ENCODE peak calls at places on chromosomes 11 and 22, in four cellular contexts. R is A549, G is K562, E is HepG2. P is an unnamed sample.

GRCh38 chr22:26550498-26551033 is 38.3 kb upstream of the TFIP11 start:
- DNase-seq in R (no peak), G (no peak), E (peak; percentile 17), P (peak; percentile 98)

GRCh38 chr22:36767035-36767775 is 8.7 kb downstream of the IFT27 start:
- DNase-seq in R (no peak), G (no peak), E (no peak), P (no peak)

GRCh38 chr22:31244044-31244942 is 32.2 kb downstream of the LIMK2 start:
- DNase-seq in R (peak; percentile 51), G (peak; percentile 37), E (peak; percentile 43), P (peak; percentile 80)

GRCh38 chr11:4187055-4187988 is 92.7 kb downstream of the RRM1 start:
- DNase-seq in R (peak; percentile 84), G (peak; percentile 87), E (peak; percentile 39), P (peak; percentile 70)

GRCh38 chr11:14460147-14460546 is 39.5 kb downstream of the COPB1 start:
- DNase-seq in R (no peak), G (no peak), E (no peak), P (no peak)

GRCh38 chr11:123653405-123653996 is 923 bp downstream of the SCN3B start:
- DNase-seq in R (peak; percentile 33), G (no peak), E (no peak), P (no peak)

GRCh38 chr11:57402188-57403066 is 12.0 kb upstream of the PRG2 start:
- DNase-seq in R (peak; percentile 41), G (peak; percentile 80), E (no peak), P (no peak)

GRCh38 chr11:10858505-10859360 is 880 bp upstream of the ZBED5 start:
- DNase-seq in R (no peak), G (peak; percentile 68), E (peak; percentile 50), P (peak; percentile 19)

GRCh38 chr11:62539238-62539925 is 7.2 kb downstream of the AHNAK start:
- DNase-seq in R (peak; percentile 56), G (no peak), E (no peak), P (peak; percentile 93)

GRCh38 chr11:89495951-89496350 is 4.8 kb upstream of the NOX4 start:
- DNase-seq in R (no peak), G (no peak), E (no peak), P (peak; percentile 93)

GRCh38 chr11:68116126-68116525 is 5.1 kb downstream of the CHKA start:
- DNase-seq in R (no peak), G (no peak), E (no peak), P (no peak)

GRCh38 chr11:2758751-2759150 is 59.0 kb upstream of the KCNQ1OT1 start:
- DNase-seq in R (no peak), G (no peak), E (no peak), P (no peak)

GRCh38 chr11:12163181-12163841 is 52.9 kb downstream of the MICAL2 start:
- DNase-seq in R (no peak), G (no peak), E (peak; percentile 40), P (peak; percentile 82)

GRCh38 chr11:31958086-31958735 is 132.7 kb upstream of the RCN1 start:
- DNase-seq in R (peak; percentile 38), G (peak; percentile 72), E (peak; percentile 15), P (peak; percentile 29)

GRCh38 chr11:57181678-57182305 is at the start of gene LRRC55:
- DNase-seq in R (no peak), G (no peak), E (no peak), P (no peak)

GRCh38 chr11:128942807-128943430 is at the start of gene TP53AIP1:
- DNase-seq in R (no peak), G (no peak), E (no peak), P (no peak)

GRCh38 chr11:19474954-19475811 is 234.4 kb upstream of the E2F8 start:
- DNase-seq in R (no peak), G (no peak), E (no peak), P (no peak)

GRCh38 chr11:29282088-29282487 is 734.7 kb downstream of the KCNA4 start:
- DNase-seq in R (peak; percentile 81), G (no peak), E (peak; percentile 69), P (peak; percentile 99)

GRCh38 chr11:1756791-1757771 is 6.6 kb downstream of the CTSD start:
- DNase-seq in R (no peak), G (no peak), E (no peak), P (no peak)

GRCh38 chr11:63023851-63024648 is 8.4 kb upstream of the SLC22A8 start:
- DNase-seq in R (peak; percentile 81), G (peak; percentile 81), E (peak; percentile 55), P (peak; percentile 61)

GRCh38 chr11:77752518-77752917 is 68.0 kb downstream of the RSF1 start:
- DNase-seq in R (no peak), G (no peak), E (no peak), P (peak; percentile 32)

DNA sequence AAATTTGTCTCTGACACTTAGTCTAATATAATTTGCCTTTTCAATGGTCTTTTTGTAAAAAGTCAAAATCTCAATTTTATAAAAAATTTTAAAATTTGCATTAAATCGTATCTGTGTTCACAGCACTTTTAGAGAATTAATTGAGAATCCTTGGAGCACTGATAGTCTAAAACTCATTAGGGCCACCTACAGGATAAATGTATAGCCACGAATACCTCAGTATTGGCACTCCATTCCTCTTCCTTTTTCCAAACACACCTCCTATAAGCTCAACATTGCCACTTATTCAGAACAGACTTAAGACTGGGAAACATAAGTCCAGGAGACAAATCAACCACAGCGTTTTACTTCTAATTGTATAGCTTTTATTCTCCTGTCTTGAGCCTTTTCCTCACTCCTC is 776.0 kb upstream of the ARHGAP42 start:
- DNase-seq in R (no peak), G (no peak), E (no peak), P (no peak)
- TF ChIP-seq MAZ in R (no peak), G (no peak), E (no peak), P (no peak)

DNA sequence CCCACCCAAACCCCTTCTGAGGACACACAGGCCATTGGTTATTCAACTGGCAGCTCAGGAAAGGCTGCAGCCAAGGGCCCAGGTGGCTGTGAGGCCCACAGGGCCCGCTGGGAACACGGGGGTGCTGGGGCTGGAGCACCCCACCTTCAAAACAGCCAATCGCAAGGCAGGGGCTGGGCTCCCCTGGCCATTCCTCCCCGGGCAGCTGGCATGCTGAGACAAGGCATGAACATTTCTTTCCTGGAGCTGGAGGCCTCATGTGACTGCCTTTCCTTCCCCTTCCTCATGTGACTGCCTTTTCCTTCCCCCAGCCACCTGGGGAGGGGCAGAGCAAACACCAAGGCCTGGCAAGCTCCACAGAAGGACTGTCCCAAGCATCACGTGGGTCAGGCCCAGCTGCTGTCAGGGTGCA is 76.8 kb downstream of the PIWIL3 start:
- DNase-seq in R (no peak), G (no peak), E (no peak), P (no peak)
- TF ChIP-seq MAZ in R (no peak), G (no peak), E (no peak), P (no peak)

GRCh38 chr11:119155733-119156492 is 7.1 kb downstream of the ABCG4 start:
- DNase-seq in R (peak; percentile 55), G (peak; percentile 70), E (peak; percentile 57), P (no peak)
- TF ChIP-seq MAZ in R (no peak), G (peak; percentile 55), E (no peak), P (no peak)

DNA sequence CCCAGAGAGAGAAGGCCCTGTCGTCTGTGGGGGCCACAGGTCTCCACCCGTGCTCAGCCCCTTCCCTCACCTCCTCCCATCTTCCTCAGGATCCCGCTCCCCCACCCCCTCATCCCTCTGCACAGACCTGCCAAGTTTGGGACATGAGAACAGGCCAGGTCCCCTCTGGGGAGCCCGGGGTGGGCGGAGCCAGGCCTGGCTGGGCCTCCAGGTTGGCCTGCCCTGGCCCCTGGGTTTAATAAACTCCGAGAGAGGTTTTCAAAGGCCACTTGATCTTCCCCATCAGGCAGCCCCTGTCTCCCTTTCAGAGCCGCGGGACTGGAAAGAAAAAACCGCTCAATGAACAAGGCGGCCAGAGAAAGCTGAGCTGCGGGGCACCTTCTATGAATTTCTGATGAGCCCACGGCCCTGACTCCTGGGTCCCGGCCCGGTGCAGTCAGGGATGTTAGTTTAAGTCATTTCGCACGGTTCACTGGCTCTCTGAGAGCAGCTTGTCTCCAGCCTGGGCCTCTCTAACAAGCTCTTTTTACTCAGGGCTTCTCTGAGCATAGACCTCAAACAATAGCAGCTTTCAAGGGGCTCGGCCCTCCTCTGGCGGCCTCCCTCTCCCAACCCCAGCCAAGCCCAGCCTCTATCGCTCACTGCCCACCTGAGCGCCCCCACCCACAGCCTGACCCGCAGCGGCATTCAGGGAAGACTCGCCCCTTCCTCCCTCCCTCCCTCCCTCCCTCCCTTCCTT is 64.8 kb downstream of the RPUSD4 start:
- DNase-seq in R (no peak), G (no peak), E (peak; percentile 84), P (no peak)
- TF ChIP-seq MAZ in R (no peak), G (no peak), E (no peak), P (no peak)

GRCh38 chr22:20464096-20464614 is 26.5 kb upstream of the SCARF2 start:
- DNase-seq in R (no peak), G (no peak), E (no peak), P (no peak)

GRCh38 chr22:20466659-20467379 is 28.8 kb downstream of the KLHL22 start:
- DNase-seq in R (no peak), G (no peak), E (no peak), P (no peak)

GRCh38 chr22:20465759-20466077 is 28.1 kb upstream of the SCARF2 start:
- DNase-seq in R (no peak), G (no peak), E (no peak), P (no peak)

GRCh38 chr22:20464912-20465758 is 27.5 kb upstream of the SCARF2 start:
- DNase-seq in R (no peak), G (no peak), E (no peak), P (no peak)

GRCh38 chr22:20463324-20464095 is 25.9 kb upstream of the SCARF2 start:
- DNase-seq in R (no peak), G (no peak), E (no peak), P (no peak)
- TF ChIP-seq MAZ in R (no peak), G (no peak), E (no peak), P (no peak)

GRCh38 chr11:46485852-46486443 is 94.4 kb upstream of the CHRM4 start:
- DNase-seq in R (no peak), G (no peak), E (no peak), P (no peak)
- TF ChIP-seq MAZ in R (no peak), G (no peak), E (no peak), P (no peak)